ENCODE peak calls at places on chromosomes 16 and 17, in ten cellular contexts. One of them, this sample, is unnamed.

GRCh38 chr17:44324092-44324570 is 492 bp downstream of the SLC25A39 start:
- DNase-seq in pancreas: no peak
- DNase-seq in fibroblast of pulmonary artery: no peak
- DNase-seq in astrocyte of the spinal cord: no peak
- DNase-seq in stomach: no peak
- DNase-seq in NB4: no peak
- DNase-seq in AG09309: no peak
- DNase-seq in brain microvascular endothelial cell: no peak
- DNase-seq in upper lobe of right lung: peak
- DNase-seq in AG10803: no peak
- DNase-seq in this sample: peak

GRCh38 chr17:17514361-17514992 is 18.3 kb upstream of the RASD1 start:
- DNase-seq in stomach: no peak
- DNase-seq in NB4: no peak
- DNase-seq in fibroblast of pulmonary artery: no peak
- DNase-seq in pancreas: peak
- DNase-seq in brain microvascular endothelial cell: no peak
- DNase-seq in AG09309: no peak
- DNase-seq in AG10803: no peak
- DNase-seq in astrocyte of the spinal cord: no peak
- DNase-seq in upper lobe of right lung: no peak
- DNase-seq in this sample: no peak

GRCh38 chr17:55266051-55266957 is 1.5 kb downstream of the HLF start:
- DNase-seq in AG10803: no peak
- DNase-seq in brain microvascular endothelial cell: no peak
- DNase-seq in fibroblast of pulmonary artery: no peak
- DNase-seq in astrocyte of the spinal cord: no peak
- DNase-seq in stomach: no peak
- DNase-seq in NB4: no peak
- DNase-seq in AG09309: no peak
- DNase-seq in upper lobe of right lung: peak
- DNase-seq in pancreas: no peak
- DNase-seq in this sample: no peak

GRCh38 chr17:32265192-32265895 is at the start of gene RHBDL3:
- DNase-seq in fibroblast of pulmonary artery: no peak
- DNase-seq in AG10803: no peak
- DNase-seq in brain microvascular endothelial cell: no peak
- DNase-seq in pancreas: peak
- DNase-seq in stomach: peak
- DNase-seq in upper lobe of right lung: no peak
- DNase-seq in AG09309: no peak
- DNase-seq in NB4: no peak
- DNase-seq in astrocyte of the spinal cord: no peak
- DNase-seq in this sample: peak

GRCh38 chr17:76841776-76842405 is 26.3 kb upstream of the MGAT5B start:
- DNase-seq in pancreas: no peak
- DNase-seq in upper lobe of right lung: no peak
- DNase-seq in brain microvascular endothelial cell: no peak
- DNase-seq in astrocyte of the spinal cord: no peak
- DNase-seq in AG10803: no peak
- DNase-seq in NB4: no peak
- DNase-seq in fibroblast of pulmonary artery: no peak
- DNase-seq in AG09309: no peak
- DNase-seq in stomach: no peak
- DNase-seq in this sample: no peak

GRCh38 chr17:73343168-73343634 is 31.4 kb upstream of the CDC42EP4 start:
- DNase-seq in stomach: no peak
- DNase-seq in brain microvascular endothelial cell: peak
- DNase-seq in NB4: no peak
- DNase-seq in upper lobe of right lung: no peak
- DNase-seq in pancreas: no peak
- DNase-seq in AG10803: peak
- DNase-seq in fibroblast of pulmonary artery: peak
- DNase-seq in AG09309: no peak
- DNase-seq in astrocyte of the spinal cord: peak
- DNase-seq in this sample: peak

GRCh38 chr16:87625241-87625797 is 23.0 kb downstream of the JPH3 start:
- DNase-seq in pancreas: no peak
- DNase-seq in AG10803: no peak
- DNase-seq in AG09309: no peak
- DNase-seq in brain microvascular endothelial cell: no peak
- DNase-seq in NB4: no peak
- DNase-seq in upper lobe of right lung: no peak
- DNase-seq in astrocyte of the spinal cord: no peak
- DNase-seq in fibroblast of pulmonary artery: no peak
- DNase-seq in stomach: no peak
- DNase-seq in this sample: no peak

GRCh38 chr16:84262939-84263338 is 23.1 kb upstream of the KCNG4 start:
- DNase-seq in brain microvascular endothelial cell: no peak
- DNase-seq in upper lobe of right lung: no peak
- DNase-seq in AG10803: no peak
- DNase-seq in pancreas: no peak
- DNase-seq in fibroblast of pulmonary artery: no peak
- DNase-seq in AG09309: no peak
- DNase-seq in stomach: no peak
- DNase-seq in astrocyte of the spinal cord: no peak
- DNase-seq in NB4: no peak
- DNase-seq in this sample: no peak

GRCh38 chr17:27477971-27478684 is 21.9 kb downstream of the KSR1 start:
- DNase-seq in AG10803: no peak
- DNase-seq in stomach: no peak
- DNase-seq in upper lobe of right lung: no peak
- DNase-seq in brain microvascular endothelial cell: no peak
- DNase-seq in AG09309: no peak
- DNase-seq in astrocyte of the spinal cord: no peak
- DNase-seq in NB4: no peak
- DNase-seq in pancreas: no peak
- DNase-seq in fibroblast of pulmonary artery: no peak
- DNase-seq in this sample: no peak

DNA sequence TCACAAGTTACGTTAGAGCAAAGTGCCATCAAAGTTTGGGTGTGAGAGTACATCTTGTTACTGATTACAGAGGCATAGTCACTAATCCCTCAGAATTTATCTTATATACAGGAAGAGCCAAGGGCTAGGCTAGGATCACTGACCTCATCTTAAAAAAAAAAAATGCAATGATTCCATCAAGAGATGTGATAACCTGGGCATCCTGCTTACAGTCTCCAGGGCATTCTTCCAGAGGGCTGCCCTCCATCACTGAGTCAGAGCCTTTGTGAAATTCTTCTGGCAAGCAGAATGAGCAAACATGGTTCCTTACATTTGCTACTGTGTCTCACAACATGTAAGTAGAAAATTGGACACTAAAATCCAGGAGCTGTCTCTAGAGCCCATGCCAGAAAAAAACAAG is 410.6 kb downstream of the ZFHX3 start:
- DNase-seq in AG09309: peak
- DNase-seq in AG10803: peak
- DNase-seq in stomach: no peak
- DNase-seq in NB4: no peak
- DNase-seq in upper lobe of right lung: no peak
- DNase-seq in brain microvascular endothelial cell: peak
- DNase-seq in astrocyte of the spinal cord: peak
- DNase-seq in fibroblast of pulmonary artery: peak
- DNase-seq in pancreas: no peak
- DNase-seq in this sample: peak
- H3K4me3 ChIP-seq in AG09309: no peak
- H3K4me3 ChIP-seq in AG10803: no peak
- H3K4me3 ChIP-seq in stomach: no peak
- H3K4me3 ChIP-seq in NB4: no peak
- H3K4me3 ChIP-seq in upper lobe of right lung: no peak
- H3K4me3 ChIP-seq in brain microvascular endothelial cell: no peak
- H3K4me3 ChIP-seq in astrocyte of the spinal cord: no peak
- H3K4me3 ChIP-seq in fibroblast of pulmonary artery: no peak
- H3K4me3 ChIP-seq in pancreas: no peak
- H3K4me3 ChIP-seq in this sample: no peak

GRCh38 chr17:42097691-42098661 is at the start of gene ZNF385C:
- DNase-seq in fibroblast of pulmonary artery: no peak
- DNase-seq in brain microvascular endothelial cell: no peak
- DNase-seq in AG09309: no peak
- DNase-seq in pancreas: peak
- DNase-seq in AG10803: no peak
- DNase-seq in stomach: peak
- DNase-seq in astrocyte of the spinal cord: no peak
- DNase-seq in upper lobe of right lung: no peak
- DNase-seq in NB4: no peak
- DNase-seq in this sample: no peak

GRCh38 chr17:42101513-42102292 is 3.4 kb upstream of the ZNF385C start:
- DNase-seq in upper lobe of right lung: peak
- DNase-seq in fibroblast of pulmonary artery: peak
- DNase-seq in pancreas: peak
- DNase-seq in AG10803: peak
- DNase-seq in AG09309: no peak
- DNase-seq in astrocyte of the spinal cord: peak
- DNase-seq in brain microvascular endothelial cell: peak
- DNase-seq in NB4: peak
- DNase-seq in stomach: peak
- DNase-seq in this sample: peak

GRCh38 chr17:42094375-42095069 is 3.8 kb downstream of the ZNF385C start:
- DNase-seq in astrocyte of the spinal cord: no peak
- DNase-seq in NB4: no peak
- DNase-seq in brain microvascular endothelial cell: no peak
- DNase-seq in upper lobe of right lung: no peak
- DNase-seq in stomach: no peak
- DNase-seq in AG10803: no peak
- DNase-seq in AG09309: no peak
- DNase-seq in pancreas: no peak
- DNase-seq in fibroblast of pulmonary artery: no peak
- DNase-seq in this sample: no peak

GRCh38 chr17:42098747-42099399 is 600 bp upstream of the ZNF385C start:
- DNase-seq in brain microvascular endothelial cell: no peak
- DNase-seq in upper lobe of right lung: no peak
- DNase-seq in AG09309: no peak
- DNase-seq in stomach: no peak
- DNase-seq in NB4: no peak
- DNase-seq in pancreas: no peak
- DNase-seq in AG10803: no peak
- DNase-seq in astrocyte of the spinal cord: no peak
- DNase-seq in fibroblast of pulmonary artery: no peak
- DNase-seq in this sample: no peak

GRCh38 chr17:42096360-42097111 is 1.7 kb downstream of the ZNF385C start:
- DNase-seq in NB4: no peak
- DNase-seq in astrocyte of the spinal cord: no peak
- DNase-seq in brain microvascular endothelial cell: no peak
- DNase-seq in AG10803: no peak
- DNase-seq in fibroblast of pulmonary artery: no peak
- DNase-seq in pancreas: no peak
- DNase-seq in AG09309: no peak
- DNase-seq in upper lobe of right lung: no peak
- DNase-seq in stomach: no peak
- DNase-seq in this sample: no peak
- TF ChIP-seq CTCF in NB4: peak
- TF ChIP-seq CTCF in astrocyte of the spinal cord: no peak
- TF ChIP-seq CTCF in brain microvascular endothelial cell: peak
- TF ChIP-seq CTCF in AG10803: no peak
- TF ChIP-seq CTCF in fibroblast of pulmonary artery: no peak
- TF ChIP-seq CTCF in pancreas: no peak
- TF ChIP-seq CTCF in AG09309: no peak
- TF ChIP-seq CTCF in upper lobe of right lung: no peak
- TF ChIP-seq CTCF in stomach: no peak
- TF ChIP-seq CTCF in this sample: no peak

GRCh38 chr17:4641297-4642195 is at the start of gene ALOX15:
- DNase-seq in upper lobe of right lung: peak
- DNase-seq in brain microvascular endothelial cell: no peak
- DNase-seq in AG09309: no peak
- DNase-seq in pancreas: no peak
- DNase-seq in NB4: no peak
- DNase-seq in astrocyte of the spinal cord: no peak
- DNase-seq in fibroblast of pulmonary artery: no peak
- DNase-seq in AG10803: no peak
- DNase-seq in stomach: no peak
- DNase-seq in this sample: no peak
- H3K4me3 ChIP-seq in upper lobe of right lung: no peak
- H3K4me3 ChIP-seq in brain microvascular endothelial cell: no peak
- H3K4me3 ChIP-seq in AG09309: no peak
- H3K4me3 ChIP-seq in pancreas: no peak
- H3K4me3 ChIP-seq in NB4: no peak
- H3K4me3 ChIP-seq in astrocyte of the spinal cord: no peak
- H3K4me3 ChIP-seq in fibroblast of pulmonary artery: no peak
- H3K4me3 ChIP-seq in AG10803: no peak
- H3K4me3 ChIP-seq in stomach: no peak
- H3K4me3 ChIP-seq in this sample: no peak

GRCh38 chr16:12111819-12112218 is 135.3 kb downstream of the SNX29 start:
- DNase-seq in stomach: no peak
- DNase-seq in upper lobe of right lung: peak
- DNase-seq in astrocyte of the spinal cord: no peak
- DNase-seq in AG10803: no peak
- DNase-seq in brain microvascular endothelial cell: no peak
- DNase-seq in pancreas: no peak
- DNase-seq in fibroblast of pulmonary artery: no peak
- DNase-seq in NB4: no peak
- DNase-seq in AG09309: no peak
- DNase-seq in this sample: no peak

GRCh38 chr16:12110361-12111107 is 134.0 kb downstream of the SNX29 start:
- DNase-seq in astrocyte of the spinal cord: no peak
- DNase-seq in brain microvascular endothelial cell: no peak
- DNase-seq in pancreas: no peak
- DNase-seq in stomach: no peak
- DNase-seq in AG09309: no peak
- DNase-seq in NB4: no peak
- DNase-seq in upper lobe of right lung: peak
- DNase-seq in fibroblast of pulmonary artery: no peak
- DNase-seq in AG10803: no peak
- DNase-seq in this sample: no peak

GRCh38 chr16:12113581-12114375 is 137.2 kb downstream of the SNX29 start:
- DNase-seq in pancreas: peak
- DNase-seq in stomach: no peak
- DNase-seq in AG09309: no peak
- DNase-seq in upper lobe of right lung: peak
- DNase-seq in NB4: no peak
- DNase-seq in astrocyte of the spinal cord: no peak
- DNase-seq in AG10803: peak
- DNase-seq in fibroblast of pulmonary artery: no peak
- DNase-seq in brain microvascular endothelial cell: no peak
- DNase-seq in this sample: peak

GRCh38 chr16:12111223-12111622 is 134.7 kb downstream of the SNX29 start:
- DNase-seq in stomach: no peak
- DNase-seq in AG10803: no peak
- DNase-seq in astrocyte of the spinal cord: no peak
- DNase-seq in upper lobe of right lung: peak
- DNase-seq in brain microvascular endothelial cell: no peak
- DNase-seq in AG09309: no peak
- DNase-seq in pancreas: no peak
- DNase-seq in NB4: no peak
- DNase-seq in fibroblast of pulmonary artery: no peak
- DNase-seq in this sample: no peak
- TF ChIP-seq CTCF in stomach: no peak
- TF ChIP-seq CTCF in AG10803: no peak
- TF ChIP-seq CTCF in astrocyte of the spinal cord: no peak
- TF ChIP-seq CTCF in upper lobe of right lung: no peak
- TF ChIP-seq CTCF in brain microvascular endothelial cell: no peak
- TF ChIP-seq CTCF in AG09309: no peak
- TF ChIP-seq CTCF in pancreas: no peak
- TF ChIP-seq CTCF in NB4: no peak
- TF ChIP-seq CTCF in fibroblast of pulmonary artery: no peak
- TF ChIP-seq CTCF in this sample: no peak

This sample was measured in foreskin fibroblast.